ENCODE peak calls at places on chromosomes 13 and 19, in seven cellular contexts. P, B, O, F, R, L and G are unnamed samples.

GRCh38 chr13:64709079-64709478 is 2521.1 kb downstream of the PCDH9 start:
- DNase-seq in B (no peak), L (peak), R (no peak), O (no peak), P (no peak), F (no peak), G (no peak)

GRCh38 chr13:55816976-55817601 is 1323.6 kb upstream of the PRR20A start:
- DNase-seq in F (no peak), P (no peak), O (no peak), L (no peak), R (no peak), B (peak), G (no peak)

GRCh38 chr13:33303885-33304284 is 18.3 kb upstream of the STARD13 start:
- DNase-seq in L (no peak), R (no peak), F (no peak), O (no peak), P (no peak), B (no peak), G (no peak)

GRCh38 chr19:9321338-9321737 is 2.6 kb upstream of the ZNF559 start:
- DNase-seq in F (no peak), O (no peak), L (no peak), P (no peak), B (no peak), R (no peak), G (no peak)

GRCh38 chr19:16376649-16377048 is 52.0 kb downstream of the KLF2 start:
- DNase-seq in B (no peak), F (no peak), R (no peak), P (peak), O (no peak), L (peak), G (no peak)

GRCh38 chr13:48602296-48603040 is 51.3 kb upstream of the CYSLTR2 start:
- DNase-seq in B (no peak), O (no peak), R (no peak), P (no peak), L (no peak), F (no peak), G (no peak)

GRCh38 chr13:44078806-44079378 is 199.2 kb downstream of the LACC1 start:
- DNase-seq in O (no peak), L (no peak), B (no peak), P (no peak), R (no peak), F (no peak), G (no peak)

GRCh38 chr13:110911880-110912279 is 3.0 kb downstream of the ANKRD10 start:
- DNase-seq in F (no peak), B (no peak), P (no peak), R (no peak), O (no peak), L (peak), G (no peak)

GRCh38 chr13:101152184-101152583 is 264.1 kb downstream of the NALCN start:
- DNase-seq in L (no peak), O (no peak), R (no peak), F (no peak), P (no peak), B (peak), G (no peak)

GRCh38 chr19:41753159-41753558 is 2.2 kb upstream of the CEACAM6 start:
- DNase-seq in F (no peak), L (peak), O (no peak), P (peak), B (peak), R (peak), G (peak)

GRCh38 chr13:57716295-57716694 is 84.8 kb downstream of the PCDH17 start:
- DNase-seq in P (no peak), O (no peak), L (no peak), B (no peak), R (no peak), F (no peak), G (no peak)

GRCh38 chr13:102642475-102642874 is 45.7 kb downstream of the TPP2 start:
- DNase-seq in P (no peak), O (peak), F (no peak), B (no peak), R (no peak), L (no peak), G (no peak)

GRCh38 chr19:1279782-1280341 is 4.5 kb downstream of the FAM174C start:
- DNase-seq in F (peak), B (peak), L (peak), O (peak), R (peak), P (peak), G (peak)

GRCh38 chr19:39369200-39369599 is 21.7 kb downstream of the PAF1 start:
- DNase-seq in P (no peak), O (no peak), B (no peak), F (no peak), L (no peak), R (no peak), G (no peak)

GRCh38 chr13:36862002-36862706 is 43.1 kb downstream of the RFXAP start:
- DNase-seq in L (peak), P (no peak), B (no peak), O (no peak), R (no peak), F (no peak), G (no peak)

GRCh38 chr19:48676887-48677286 is 4.1 kb upstream of the NTN5 start:
- DNase-seq in B (no peak), R (no peak), O (no peak), L (no peak), F (no peak), P (no peak), G (no peak)

GRCh38 chr19:41601771-41602170 is 25.1 kb downstream of the CEACAM4 start:
- DNase-seq in R (no peak), L (no peak), F (no peak), P (no peak), O (no peak), B (no peak), G (no peak)

GRCh38 chr19:51203941-51204720 is 20.7 kb upstream of the CD33 start:
- DNase-seq in F (no peak), P (no peak), O (no peak), R (no peak), L (no peak), B (no peak), G (no peak)

GRCh38 chr13:26465954-26466353 is 91.5 kb upstream of the WASF3 start:
- DNase-seq in L (no peak), B (no peak), O (no peak), F (no peak), R (no peak), P (no peak), G (no peak)

GRCh38 chr19:18304496-18305312 is 18.2 kb downstream of the LSM4 start:
- DNase-seq in B (no peak), L (peak), P (peak), O (peak), R (peak), F (peak), G (peak)

GRCh38 chr19:57338798-57339378 is 12.2 kb upstream of the ZNF304 start:
- DNase-seq in R (no peak), L (no peak), O (no peak), B (no peak), P (no peak), F (no peak), G (no peak)

GRCh38 chr13:44093607-44094583 is 214.2 kb downstream of the LACC1 start:
- DNase-seq in R (no peak), P (no peak), L (no peak), O (no peak), F (no peak), B (peak), G (no peak)

GRCh38 chr19:13983213-13983889 is 22.8 kb downstream of the RFX1 start:
- DNase-seq in F (no peak), O (no peak), B (peak), R (no peak), L (no peak), P (no peak), G (no peak)